ENCODE peak calls at places on chromosomes 6 and 20, in seven cellular contexts. One of them, this sample, is unnamed.

GRCh38 chr20:50388733-50389436 is 121.3 kb upstream of the PTPN1 start:
- DNase-seq in nephron progenitor cell: no peak
- DNase-seq in HFFc6: no peak
- DNase-seq in IMR-90: no peak
- DNase-seq in AG04449: no peak
- DNase-seq in neural crest cell: no peak
- DNase-seq in left lung: no peak
- DNase-seq in this sample: no peak

GRCh38 chr20:35828434-35828833 is 56.6 kb downstream of the PHF20 start:
- DNase-seq in HFFc6: no peak
- DNase-seq in nephron progenitor cell: no peak
- DNase-seq in AG04449: no peak
- DNase-seq in IMR-90: no peak
- DNase-seq in neural crest cell: no peak
- DNase-seq in left lung: no peak
- DNase-seq in this sample: no peak

GRCh38 chr20:50595433-50595895 is 85.3 kb downstream of the PTPN1 start:
- DNase-seq in HFFc6: no peak
- DNase-seq in IMR-90: no peak
- DNase-seq in AG04449: no peak
- DNase-seq in nephron progenitor cell: no peak
- DNase-seq in left lung: no peak
- DNase-seq in neural crest cell: no peak
- DNase-seq in this sample: no peak

GRCh38 chr6:98352348-98352747 is 482.0 kb upstream of the POU3F2 start:
- DNase-seq in IMR-90: no peak
- DNase-seq in left lung: no peak
- DNase-seq in nephron progenitor cell: no peak
- DNase-seq in AG04449: no peak
- DNase-seq in neural crest cell: no peak
- DNase-seq in HFFc6: no peak
- DNase-seq in this sample: no peak

GRCh38 chr6:56328366-56328765 is 81.0 kb upstream of the COL21A1 start:
- DNase-seq in left lung: no peak
- DNase-seq in IMR-90: no peak
- DNase-seq in AG04449: no peak
- DNase-seq in nephron progenitor cell: no peak
- DNase-seq in HFFc6: no peak
- DNase-seq in neural crest cell: no peak
- DNase-seq in this sample: no peak

GRCh38 chr6:33676416-33677152 is 34.9 kb downstream of the UQCC2 start:
- DNase-seq in neural crest cell: no peak
- DNase-seq in AG04449: no peak
- DNase-seq in IMR-90: no peak
- DNase-seq in nephron progenitor cell: no peak
- DNase-seq in left lung: no peak
- DNase-seq in HFFc6: no peak
- DNase-seq in this sample: no peak

GRCh38 chr6:49499121-49499520 is 602 bp upstream of the GLYATL3 start:
- DNase-seq in HFFc6: no peak
- DNase-seq in left lung: no peak
- DNase-seq in neural crest cell: no peak
- DNase-seq in IMR-90: no peak
- DNase-seq in nephron progenitor cell: no peak
- DNase-seq in AG04449: no peak
- DNase-seq in this sample: no peak

GRCh38 chr6:106159531-106159940 is 73.4 kb downstream of the PRDM1 start:
- DNase-seq in left lung: no peak
- DNase-seq in neural crest cell: no peak
- DNase-seq in AG04449: peak; percentile 78
- DNase-seq in IMR-90: peak; percentile 93
- DNase-seq in HFFc6: peak; percentile 93
- DNase-seq in nephron progenitor cell: no peak
- DNase-seq in this sample: no peak

GRCh38 chr6:32638521-32639219 is 1.5 kb downstream of the HLA-DQA1 start:
- DNase-seq in IMR-90: no peak
- DNase-seq in AG04449: no peak
- DNase-seq in left lung: no peak
- DNase-seq in nephron progenitor cell: no peak
- DNase-seq in HFFc6: no peak
- DNase-seq in neural crest cell: no peak
- DNase-seq in this sample: no peak

GRCh38 chr6:28425942-28426541 is 17.2 kb downstream of the ZSCAN23 start:
- DNase-seq in IMR-90: no peak
- DNase-seq in neural crest cell: no peak
- DNase-seq in HFFc6: no peak
- DNase-seq in left lung: no peak
- DNase-seq in nephron progenitor cell: no peak
- DNase-seq in AG04449: no peak
- DNase-seq in this sample: no peak

GRCh38 chr6:80332013-80332412 is 225.5 kb downstream of the BCKDHB start:
- DNase-seq in nephron progenitor cell: no peak
- DNase-seq in HFFc6: no peak
- DNase-seq in IMR-90: no peak
- DNase-seq in left lung: no peak
- DNase-seq in neural crest cell: no peak
- DNase-seq in AG04449: no peak
- DNase-seq in this sample: no peak

GRCh38 chr6:13397359-13398080 is 69.2 kb upstream of the TBC1D7 start:
- DNase-seq in nephron progenitor cell: no peak
- DNase-seq in IMR-90: no peak
- DNase-seq in AG04449: no peak
- DNase-seq in neural crest cell: no peak
- DNase-seq in HFFc6: no peak
- DNase-seq in left lung: no peak
- DNase-seq in this sample: no peak

GRCh38 chr6:170316071-170316470 is 9.5 kb downstream of the FAM120B start:
- DNase-seq in IMR-90: peak; percentile 38
- DNase-seq in nephron progenitor cell: no peak
- DNase-seq in left lung: no peak
- DNase-seq in HFFc6: no peak
- DNase-seq in AG04449: no peak
- DNase-seq in neural crest cell: no peak
- DNase-seq in this sample: no peak

GRCh38 chr6:27839303-27840081 is 72.7 kb downstream of the OR2B2 start:
- DNase-seq in left lung: peak; percentile 66
- DNase-seq in HFFc6: peak; percentile 82
- DNase-seq in neural crest cell: no peak
- DNase-seq in nephron progenitor cell: no peak
- DNase-seq in IMR-90: peak; percentile 90
- DNase-seq in AG04449: no peak
- DNase-seq in this sample: no peak

GRCh38 chr20:45044601-45045000 is 56.3 kb downstream of the KCNS1 start:
- DNase-seq in IMR-90: no peak
- DNase-seq in AG04449: no peak
- DNase-seq in HFFc6: no peak
- DNase-seq in left lung: no peak
- DNase-seq in neural crest cell: no peak
- DNase-seq in nephron progenitor cell: no peak
- DNase-seq in this sample: no peak

GRCh38 chr20:4227085-4227821 is 211.9 kb upstream of the RNF24 start:
- DNase-seq in HFFc6: peak; percentile 88
- DNase-seq in nephron progenitor cell: no peak
- DNase-seq in neural crest cell: no peak
- DNase-seq in AG04449: no peak
- DNase-seq in left lung: no peak
- DNase-seq in IMR-90: peak; percentile 73
- DNase-seq in this sample: no peak
- TF ChIP-seq CTCF in HFFc6: peak; percentile 80
- TF ChIP-seq CTCF in nephron progenitor cell: peak; percentile 19
- TF ChIP-seq CTCF in neural crest cell: peak; percentile 46
- TF ChIP-seq CTCF in AG04449: peak; percentile 66
- TF ChIP-seq CTCF in left lung: peak; percentile 29
- TF ChIP-seq CTCF in IMR-90: peak; percentile 62
- TF ChIP-seq CTCF in this sample: no peak

DNA sequence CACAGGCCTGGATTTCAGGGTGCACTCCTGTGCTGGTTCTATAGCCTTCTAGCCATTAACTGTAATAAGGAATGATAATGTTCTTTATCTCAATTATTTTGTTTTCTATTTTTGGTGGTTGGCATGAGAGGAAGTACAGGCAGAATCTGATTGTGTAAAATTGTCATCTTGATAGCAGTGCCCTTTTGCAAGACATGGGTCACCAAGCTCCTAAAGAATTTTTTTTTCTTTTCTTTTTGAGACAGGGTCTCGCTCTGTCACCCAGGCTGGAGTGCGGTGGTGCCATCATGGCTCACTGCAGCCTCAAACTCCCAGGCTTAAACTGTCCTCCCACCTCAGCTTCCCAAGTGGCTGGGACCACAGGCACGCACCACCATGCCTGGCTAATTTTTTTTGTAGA is 206.7 kb upstream of the JARID2 start:
- DNase-seq in HFFc6: no peak
- DNase-seq in nephron progenitor cell: no peak
- DNase-seq in left lung: no peak
- DNase-seq in IMR-90: no peak
- DNase-seq in neural crest cell: no peak
- DNase-seq in AG04449: no peak
- DNase-seq in this sample: no peak
- TF ChIP-seq CTCF in HFFc6: no peak
- TF ChIP-seq CTCF in nephron progenitor cell: no peak
- TF ChIP-seq CTCF in left lung: no peak
- TF ChIP-seq CTCF in IMR-90: no peak
- TF ChIP-seq CTCF in neural crest cell: no peak
- TF ChIP-seq CTCF in AG04449: no peak
- TF ChIP-seq CTCF in this sample: no peak

DNA sequence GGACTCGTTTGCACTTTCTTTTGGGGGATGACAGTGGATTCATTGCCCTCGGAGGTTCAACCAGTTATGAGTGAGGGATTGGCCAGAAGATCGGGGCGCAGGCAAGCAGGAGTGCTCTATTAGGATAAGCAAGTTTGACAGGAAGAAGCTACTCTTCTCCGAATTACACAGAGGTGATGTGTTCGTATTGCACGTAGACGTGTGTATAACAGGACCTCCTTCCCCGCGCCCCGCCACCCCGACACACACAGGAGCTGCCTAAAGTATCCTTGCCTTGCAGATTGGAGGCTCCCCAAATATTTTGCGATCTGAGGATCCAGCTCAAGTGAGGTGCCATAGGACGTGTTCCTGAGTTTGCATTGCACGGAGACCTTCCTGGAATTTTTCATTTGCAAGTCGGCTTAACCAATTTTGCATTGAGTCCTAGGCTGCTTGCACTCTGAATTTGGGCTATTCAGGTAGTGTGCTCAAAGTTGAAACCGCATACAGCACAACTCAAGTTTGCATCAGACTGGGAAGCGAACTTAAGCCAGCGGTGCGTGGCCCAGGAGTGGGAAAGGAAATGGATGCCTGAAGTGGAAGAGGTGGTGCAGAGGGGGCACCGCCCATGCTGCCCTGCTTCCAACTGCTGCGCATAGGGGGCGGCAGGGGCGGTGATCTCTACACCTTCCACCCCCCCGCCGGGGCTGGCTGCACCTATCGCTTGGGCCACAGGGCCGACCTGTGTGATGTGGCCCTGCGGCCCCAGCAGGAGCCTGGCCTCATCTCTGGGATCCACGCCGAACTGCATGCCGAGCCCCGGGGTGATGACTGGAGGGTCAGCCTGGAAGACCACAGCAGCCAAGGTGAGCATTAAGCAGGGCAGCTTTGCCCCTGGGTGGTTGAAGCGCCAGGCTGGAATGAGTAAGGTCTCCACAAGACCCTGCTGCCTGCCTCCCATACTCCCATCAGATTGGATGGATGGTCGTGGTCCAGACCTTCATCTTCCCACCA is 770 bp downstream of the TCF19 start:
- DNase-seq in nephron progenitor cell: peak; percentile 37
- DNase-seq in HFFc6: no peak
- DNase-seq in left lung: no peak
- DNase-seq in neural crest cell: no peak
- DNase-seq in IMR-90: no peak
- DNase-seq in AG04449: no peak
- DNase-seq in this sample: no peak
- TF ChIP-seq CTCF in nephron progenitor cell: no peak
- TF ChIP-seq CTCF in HFFc6: peak; percentile 46
- TF ChIP-seq CTCF in left lung: no peak
- TF ChIP-seq CTCF in neural crest cell: no peak
- TF ChIP-seq CTCF in IMR-90: no peak
- TF ChIP-seq CTCF in AG04449: peak; percentile 14
- TF ChIP-seq CTCF in this sample: no peak

DNA sequence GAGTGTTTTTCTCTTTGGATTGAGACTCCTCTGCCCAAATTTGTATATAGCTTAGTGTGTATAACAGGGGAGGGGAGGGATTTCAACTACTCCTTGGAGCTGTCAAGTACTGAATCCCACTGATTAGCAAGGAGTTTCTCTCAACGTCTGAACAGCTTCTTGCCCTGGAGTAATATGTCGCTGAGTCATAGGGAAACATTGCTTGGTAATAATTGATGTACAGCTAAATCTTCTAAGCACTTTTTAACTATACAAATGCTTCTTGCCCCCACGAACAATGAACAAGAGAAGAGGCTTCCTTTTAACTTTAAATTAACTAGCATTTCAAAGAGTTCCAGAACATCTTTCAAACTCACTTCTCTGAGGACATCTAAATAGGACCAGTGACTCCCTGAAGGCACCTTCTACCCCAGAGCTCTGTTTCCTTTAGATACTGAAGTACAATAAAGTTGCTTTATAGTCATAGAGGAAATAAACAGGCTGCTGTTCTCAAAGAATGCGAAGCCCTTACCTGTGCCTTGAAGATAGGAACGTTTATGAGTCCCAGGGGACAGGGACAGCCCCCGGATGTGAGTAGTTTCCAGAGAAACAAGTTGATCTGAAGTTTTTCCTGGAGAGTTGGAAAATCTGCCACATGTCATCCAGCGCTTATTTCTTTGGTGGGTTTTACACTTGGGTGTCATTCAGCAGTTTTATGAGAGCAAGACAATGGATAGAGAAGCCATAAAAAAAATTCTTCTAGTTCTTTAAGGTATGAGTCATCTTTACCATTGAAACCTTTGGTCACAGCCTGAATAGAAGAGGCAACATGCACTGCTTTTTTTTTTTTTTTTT is 462.5 kb upstream of the BTBD3 start:
- DNase-seq in HFFc6: peak; percentile 47
- DNase-seq in neural crest cell: no peak
- DNase-seq in left lung: no peak
- DNase-seq in IMR-90: peak; percentile 78
- DNase-seq in AG04449: peak; percentile 49
- DNase-seq in nephron progenitor cell: peak; percentile 12
- DNase-seq in this sample: no peak
- TF ChIP-seq CTCF in HFFc6: no peak
- TF ChIP-seq CTCF in neural crest cell: no peak
- TF ChIP-seq CTCF in left lung: no peak
- TF ChIP-seq CTCF in IMR-90: no peak
- TF ChIP-seq CTCF in AG04449: no peak
- TF ChIP-seq CTCF in nephron progenitor cell: no peak
- TF ChIP-seq CTCF in this sample: no peak

DNA sequence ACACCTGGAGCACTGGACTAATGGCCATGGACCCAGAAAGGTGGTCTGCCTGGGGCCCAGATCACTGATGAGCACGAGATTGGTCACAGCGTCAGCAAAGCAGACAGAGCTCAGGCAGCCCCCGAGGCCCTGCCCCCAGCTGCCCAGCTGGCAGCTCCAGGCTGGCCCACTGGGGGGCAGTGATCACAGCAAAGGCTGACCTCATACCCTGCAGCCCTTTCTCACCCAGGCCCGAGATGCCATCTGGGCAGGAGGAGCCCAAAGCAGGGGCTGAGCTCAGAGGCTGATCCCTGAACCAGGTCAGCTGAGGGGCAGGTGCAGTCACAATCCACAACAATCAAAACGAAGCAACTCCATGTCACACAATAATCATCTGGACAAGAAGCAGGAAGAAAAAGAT is 4.1 kb downstream of the MAP1LC3A start:
- DNase-seq in HFFc6: no peak
- DNase-seq in neural crest cell: no peak
- DNase-seq in IMR-90: peak; percentile 16
- DNase-seq in nephron progenitor cell: no peak
- DNase-seq in AG04449: no peak
- DNase-seq in left lung: no peak
- DNase-seq in this sample: no peak
- TF ChIP-seq CTCF in HFFc6: peak; percentile 69
- TF ChIP-seq CTCF in neural crest cell: peak; percentile 59
- TF ChIP-seq CTCF in IMR-90: peak; percentile 48
- TF ChIP-seq CTCF in nephron progenitor cell: peak; percentile 26
- TF ChIP-seq CTCF in AG04449: peak; percentile 64
- TF ChIP-seq CTCF in left lung: peak; percentile 22
- TF ChIP-seq CTCF in this sample: no peak

This sample was measured in omental fat pad.